ENCODE peak calls at places on chromosomes 11 and 22, in eight cellular contexts. One of them, this sample, is unnamed.
A peak's percentile ranks its signal among the peaks of the same experiment; 100 is the strongest.

GRCh38 chr22:18906896-18907295 is 776 bp downstream of the DGCR6 start:
- DNase-seq in brain microvascular endothelial cell: no peak
- DNase-seq in EH: no peak
- DNase-seq in stimulated activated effector memory CD8-positive, alpha-beta T cell treated with anti-CD3 and anti-CD28 coated beads, Interleukin-12 subunit alpha, Interleukin-12 subunit beta, amount 100 ng/mL, for 72 hours: no peak
- DNase-seq in CD8-positive, alpha-beta memory T cell: no peak
- DNase-seq in naive thymus-derived CD8-positive, alpha-beta T cell: no peak
- DNase-seq in posterior cingulate gyrus: no peak
- DNase-seq in fibroblast of mammary gland: no peak
- DNase-seq in this sample: no peak

GRCh38 chr22:24432059-24432853 is 4.9 kb downstream of the ADORA2A start:
- DNase-seq in CD8-positive, alpha-beta memory T cell: no peak
- DNase-seq in EH: peak; percentile 53
- DNase-seq in posterior cingulate gyrus: peak; percentile 37
- DNase-seq in fibroblast of mammary gland: peak; percentile 56
- DNase-seq in naive thymus-derived CD8-positive, alpha-beta T cell: peak; percentile 62
- DNase-seq in stimulated activated effector memory CD8-positive, alpha-beta T cell treated with anti-CD3 and anti-CD28 coated beads, Interleukin-12 subunit alpha, Interleukin-12 subunit beta, amount 100 ng/mL, for 72 hours: no peak
- DNase-seq in brain microvascular endothelial cell: peak; percentile 25
- DNase-seq in this sample: peak; percentile 72

GRCh38 chr11:69158301-69159152 is 2.8 kb downstream of the SMIM38 start:
- DNase-seq in brain microvascular endothelial cell: no peak
- DNase-seq in EH: no peak
- DNase-seq in posterior cingulate gyrus: no peak
- DNase-seq in naive thymus-derived CD8-positive, alpha-beta T cell: no peak
- DNase-seq in stimulated activated effector memory CD8-positive, alpha-beta T cell treated with anti-CD3 and anti-CD28 coated beads, Interleukin-12 subunit alpha, Interleukin-12 subunit beta, amount 100 ng/mL, for 72 hours: no peak
- DNase-seq in fibroblast of mammary gland: no peak
- DNase-seq in CD8-positive, alpha-beta memory T cell: no peak
- DNase-seq in this sample: no peak

GRCh38 chr22:30424471-30425326 is 869 bp upstream of the MTFP1 start:
- DNase-seq in posterior cingulate gyrus: no peak
- DNase-seq in EH: peak; percentile 52
- DNase-seq in stimulated activated effector memory CD8-positive, alpha-beta T cell treated with anti-CD3 and anti-CD28 coated beads, Interleukin-12 subunit alpha, Interleukin-12 subunit beta, amount 100 ng/mL, for 72 hours: peak; percentile 61
- DNase-seq in brain microvascular endothelial cell: peak; percentile 37
- DNase-seq in fibroblast of mammary gland: peak; percentile 57
- DNase-seq in CD8-positive, alpha-beta memory T cell: no peak
- DNase-seq in naive thymus-derived CD8-positive, alpha-beta T cell: peak; percentile 70
- DNase-seq in this sample: no peak

GRCh38 chr11:134341805-134342571 is 10.2 kb downstream of the GLB1L2 start:
- DNase-seq in naive thymus-derived CD8-positive, alpha-beta T cell: no peak
- DNase-seq in posterior cingulate gyrus: no peak
- DNase-seq in fibroblast of mammary gland: no peak
- DNase-seq in CD8-positive, alpha-beta memory T cell: no peak
- DNase-seq in brain microvascular endothelial cell: no peak
- DNase-seq in stimulated activated effector memory CD8-positive, alpha-beta T cell treated with anti-CD3 and anti-CD28 coated beads, Interleukin-12 subunit alpha, Interleukin-12 subunit beta, amount 100 ng/mL, for 72 hours: peak; percentile 37
- DNase-seq in EH: no peak
- DNase-seq in this sample: peak; percentile 9

GRCh38 chr11:123559418-123559817 is 95.0 kb downstream of the SCN3B start:
- DNase-seq in brain microvascular endothelial cell: peak; percentile 30
- DNase-seq in CD8-positive, alpha-beta memory T cell: no peak
- DNase-seq in fibroblast of mammary gland: no peak
- DNase-seq in EH: peak; percentile 42
- DNase-seq in stimulated activated effector memory CD8-positive, alpha-beta T cell treated with anti-CD3 and anti-CD28 coated beads, Interleukin-12 subunit alpha, Interleukin-12 subunit beta, amount 100 ng/mL, for 72 hours: no peak
- DNase-seq in naive thymus-derived CD8-positive, alpha-beta T cell: no peak
- DNase-seq in posterior cingulate gyrus: no peak
- DNase-seq in this sample: no peak

GRCh38 chr11:27618591-27618990 is 81.7 kb downstream of the BDNF start:
- DNase-seq in stimulated activated effector memory CD8-positive, alpha-beta T cell treated with anti-CD3 and anti-CD28 coated beads, Interleukin-12 subunit alpha, Interleukin-12 subunit beta, amount 100 ng/mL, for 72 hours: no peak
- DNase-seq in CD8-positive, alpha-beta memory T cell: no peak
- DNase-seq in EH: peak; percentile 43
- DNase-seq in brain microvascular endothelial cell: no peak
- DNase-seq in fibroblast of mammary gland: peak; percentile 4
- DNase-seq in posterior cingulate gyrus: no peak
- DNase-seq in naive thymus-derived CD8-positive, alpha-beta T cell: no peak
- DNase-seq in this sample: no peak

GRCh38 chr22:41885116-41885515 is 29.8 kb downstream of the SHISA8 start:
- DNase-seq in CD8-positive, alpha-beta memory T cell: no peak
- DNase-seq in stimulated activated effector memory CD8-positive, alpha-beta T cell treated with anti-CD3 and anti-CD28 coated beads, Interleukin-12 subunit alpha, Interleukin-12 subunit beta, amount 100 ng/mL, for 72 hours: no peak
- DNase-seq in EH: peak; percentile 46
- DNase-seq in naive thymus-derived CD8-positive, alpha-beta T cell: no peak
- DNase-seq in posterior cingulate gyrus: no peak
- DNase-seq in fibroblast of mammary gland: no peak
- DNase-seq in brain microvascular endothelial cell: no peak
- DNase-seq in this sample: no peak

GRCh38 chr11:119298726-119299125 is 18.2 kb downstream of the MCAM start:
- DNase-seq in EH: peak; percentile 18
- DNase-seq in stimulated activated effector memory CD8-positive, alpha-beta T cell treated with anti-CD3 and anti-CD28 coated beads, Interleukin-12 subunit alpha, Interleukin-12 subunit beta, amount 100 ng/mL, for 72 hours: no peak
- DNase-seq in fibroblast of mammary gland: no peak
- DNase-seq in brain microvascular endothelial cell: no peak
- DNase-seq in posterior cingulate gyrus: no peak
- DNase-seq in naive thymus-derived CD8-positive, alpha-beta T cell: no peak
- DNase-seq in CD8-positive, alpha-beta memory T cell: no peak
- DNase-seq in this sample: no peak

GRCh38 chr11:12249590-12250260 is 127.6 kb upstream of the PARVA start:
- DNase-seq in brain microvascular endothelial cell: no peak
- DNase-seq in CD8-positive, alpha-beta memory T cell: no peak
- DNase-seq in fibroblast of mammary gland: no peak
- DNase-seq in stimulated activated effector memory CD8-positive, alpha-beta T cell treated with anti-CD3 and anti-CD28 coated beads, Interleukin-12 subunit alpha, Interleukin-12 subunit beta, amount 100 ng/mL, for 72 hours: no peak
- DNase-seq in EH: no peak
- DNase-seq in naive thymus-derived CD8-positive, alpha-beta T cell: no peak
- DNase-seq in posterior cingulate gyrus: no peak
- DNase-seq in this sample: peak; percentile 89

GRCh38 chr11:67576742-67577475 is 6.7 kb upstream of the GSTP1 start:
- DNase-seq in brain microvascular endothelial cell: no peak
- DNase-seq in EH: no peak
- DNase-seq in stimulated activated effector memory CD8-positive, alpha-beta T cell treated with anti-CD3 and anti-CD28 coated beads, Interleukin-12 subunit alpha, Interleukin-12 subunit beta, amount 100 ng/mL, for 72 hours: no peak
- DNase-seq in fibroblast of mammary gland: no peak
- DNase-seq in CD8-positive, alpha-beta memory T cell: no peak
- DNase-seq in naive thymus-derived CD8-positive, alpha-beta T cell: no peak
- DNase-seq in posterior cingulate gyrus: no peak
- DNase-seq in this sample: no peak

GRCh38 chr11:40203606-40204005 is 1255.8 kb downstream of the LRRC4C start:
- DNase-seq in naive thymus-derived CD8-positive, alpha-beta T cell: no peak
- DNase-seq in EH: no peak
- DNase-seq in fibroblast of mammary gland: no peak
- DNase-seq in posterior cingulate gyrus: no peak
- DNase-seq in brain microvascular endothelial cell: no peak
- DNase-seq in CD8-positive, alpha-beta memory T cell: no peak
- DNase-seq in stimulated activated effector memory CD8-positive, alpha-beta T cell treated with anti-CD3 and anti-CD28 coated beads, Interleukin-12 subunit alpha, Interleukin-12 subunit beta, amount 100 ng/mL, for 72 hours: no peak
- DNase-seq in this sample: no peak

GRCh38 chr22:23012081-23012622 is 58.2 kb upstream of the GNAZ start:
- DNase-seq in brain microvascular endothelial cell: no peak
- DNase-seq in naive thymus-derived CD8-positive, alpha-beta T cell: no peak
- DNase-seq in stimulated activated effector memory CD8-positive, alpha-beta T cell treated with anti-CD3 and anti-CD28 coated beads, Interleukin-12 subunit alpha, Interleukin-12 subunit beta, amount 100 ng/mL, for 72 hours: peak; percentile 59
- DNase-seq in posterior cingulate gyrus: no peak
- DNase-seq in EH: no peak
- DNase-seq in CD8-positive, alpha-beta memory T cell: no peak
- DNase-seq in fibroblast of mammary gland: no peak
- DNase-seq in this sample: no peak

GRCh38 chr11:105432241-105432995 is 177.5 kb upstream of the GRIA4 start:
- DNase-seq in brain microvascular endothelial cell: no peak
- DNase-seq in posterior cingulate gyrus: no peak
- DNase-seq in CD8-positive, alpha-beta memory T cell: no peak
- DNase-seq in stimulated activated effector memory CD8-positive, alpha-beta T cell treated with anti-CD3 and anti-CD28 coated beads, Interleukin-12 subunit alpha, Interleukin-12 subunit beta, amount 100 ng/mL, for 72 hours: no peak
- DNase-seq in EH: no peak
- DNase-seq in fibroblast of mammary gland: no peak
- DNase-seq in naive thymus-derived CD8-positive, alpha-beta T cell: no peak
- DNase-seq in this sample: no peak

GRCh38 chr11:128146926-128147605 is 440.3 kb downstream of the ETS1 start:
- DNase-seq in fibroblast of mammary gland: peak; percentile 11
- DNase-seq in CD8-positive, alpha-beta memory T cell: no peak
- DNase-seq in posterior cingulate gyrus: no peak
- DNase-seq in brain microvascular endothelial cell: no peak
- DNase-seq in stimulated activated effector memory CD8-positive, alpha-beta T cell treated with anti-CD3 and anti-CD28 coated beads, Interleukin-12 subunit alpha, Interleukin-12 subunit beta, amount 100 ng/mL, for 72 hours: no peak
- DNase-seq in EH: no peak
- DNase-seq in naive thymus-derived CD8-positive, alpha-beta T cell: no peak
- DNase-seq in this sample: no peak

This sample was measured in mucosa of gallbladder.